ENCODE peak calls at places on chromosome 22, in nine cellular contexts. U is upper lobe of left lung, S is A549, I is left lung, V is IMR-90, J is endothelial cell, W is tibial artery, P is omental fat pad, F is AG09319. O is an unnamed sample.

GRCh38 chr22:39493759-39494158 is 8.3 kb upstream of the MIEF1 start:
- DNase-seq in J (no peak), W (no peak), S (no peak), F (peak), U (no peak), V (peak), P (no peak), I (no peak), O (no peak)

GRCh38 chr22:39654959-39655579 is 84.5 kb downstream of the CACNA1I start:
- DNase-seq in F (no peak), P (no peak), J (no peak), I (no peak), U (no peak), W (no peak), S (peak), V (no peak), O (no peak)

GRCh38 chr22:46914481-46914880 is 152.0 kb downstream of the TBC1D22A start:
- DNase-seq in U (no peak), F (no peak), I (no peak), J (no peak), P (no peak), V (no peak), W (no peak), S (no peak), O (no peak)

GRCh38 chr22:48253573-48253972 is 1491.1 kb downstream of the TBC1D22A start:
- DNase-seq in U (no peak), J (no peak), W (no peak), S (no peak), I (no peak), V (no peak), P (no peak), F (no peak), O (no peak)

GRCh38 chr22:36383110-36383581 is 4.6 kb downstream of the MYH9 start:
- DNase-seq in F (no peak), J (no peak), V (peak), W (no peak), I (no peak), S (no peak), P (no peak), U (no peak), O (no peak)

GRCh38 chr22:29310863-29311339 is 4.5 kb downstream of the GAS2L1 start:
- DNase-seq in P (peak), I (peak), U (peak), V (peak), F (peak), S (peak), W (peak), J (peak), O (no peak)

GRCh38 chr22:25900880-25901279 is 158.9 kb downstream of the MYO18B start:
- DNase-seq in S (no peak), U (no peak), W (no peak), V (no peak), P (no peak), I (no peak), J (no peak), F (no peak), O (no peak)

GRCh38 chr22:17882162-17882561 is 107.9 kb upstream of the BID start:
- DNase-seq in S (no peak), W (no peak), P (no peak), J (no peak), U (no peak), I (no peak), V (no peak), F (no peak), O (no peak)

GRCh38 chr22:49960967-49961600 is 512 bp downstream of the PIM3 start:
- DNase-seq in F (no peak), S (peak), V (no peak), J (no peak), W (peak), I (peak), P (peak), U (peak), O (peak)

GRCh38 chr22:20442485-20443284 is 5.1 kb upstream of the SCARF2 start:
- DNase-seq in W (peak), I (no peak), J (no peak), S (no peak), V (no peak), F (no peak), P (no peak), U (no peak), O (no peak)

GRCh38 chr22:26395926-26396325 is 33.1 kb upstream of the ASPHD2 start:
- DNase-seq in I (no peak), J (no peak), W (no peak), V (no peak), S (no peak), U (no peak), F (no peak), P (no peak), O (no peak)

GRCh38 chr22:30208631-30209603 is 37.6 kb downstream of the LIF start:
- DNase-seq in S (peak), J (no peak), F (peak), I (peak), U (peak), W (peak), P (no peak), V (peak), O (no peak)

GRCh38 chr22:46267431-46268279 is at the start of gene TTC38:
- DNase-seq in V (peak), P (peak), F (peak), J (peak), S (peak), I (peak), U (peak), W (peak), O (peak)

GRCh38 chr22:40451230-40451629 is 80.8 kb downstream of the SGSM3 start:
- DNase-seq in V (no peak), P (no peak), F (no peak), J (no peak), W (peak), S (no peak), I (no peak), U (no peak), O (no peak)

GRCh38 chr22:33896801-33897620 is 23.3 kb downstream of the LARGE1 start:
- DNase-seq in S (no peak), V (peak), I (no peak), J (no peak), F (no peak), P (no peak), W (no peak), U (no peak), O (no peak)

GRCh38 chr22:27224485-27225364 is 567.3 kb downstream of the MIAT start:
- DNase-seq in V (peak), S (no peak), J (no peak), U (peak), P (no peak), F (no peak), I (no peak), W (no peak), O (no peak)

GRCh38 chr22:34111210-34111824 is 191.0 kb upstream of the LARGE1 start:
- DNase-seq in W (no peak), U (no peak), P (no peak), J (peak), F (no peak), V (no peak), S (peak), I (no peak), O (peak)

GRCh38 chr22:20438066-20438677 is 547 bp upstream of the SCARF2 start:
- DNase-seq in U (no peak), F (no peak), I (peak), P (no peak), V (peak), J (no peak), W (peak), S (no peak), O (no peak)

GRCh38 chr22:45254789-45255261 is 14.1 kb upstream of the KIAA0930 start:
- DNase-seq in P (no peak), W (no peak), I (no peak), F (no peak), J (no peak), S (no peak), U (no peak), V (no peak), O (no peak)

GRCh38 chr22:44266811-44267760 is 45.7 kb downstream of the SHISAL1 start:
- DNase-seq in I (no peak), P (no peak), V (no peak), W (no peak), F (no peak), U (no peak), J (no peak), S (no peak), O (no peak)

GRCh38 chr22:47739616-47740015 is 977.2 kb downstream of the TBC1D22A start:
- DNase-seq in P (no peak), F (no peak), I (no peak), W (no peak), J (no peak), V (no peak), S (no peak), U (peak), O (no peak)

GRCh38 chr22:27299181-27300085 is 502.1 kb downstream of the MN1 start:
- DNase-seq in F (no peak), U (peak), S (no peak), I (no peak), P (no peak), J (no peak), W (no peak), V (no peak), O (no peak)

GRCh38 chr22:49577168-49578060 is 250.3 kb downstream of the BRD1 start:
- DNase-seq in J (no peak), I (no peak), P (no peak), W (peak), S (no peak), U (peak), F (no peak), V (no peak), O (peak)

GRCh38 chr22:20622650-20623339 is 115.4 kb downstream of the MED15 start:
- DNase-seq in P (no peak), S (no peak), F (no peak), I (no peak), J (no peak), V (no peak), W (no peak), U (no peak), O (no peak)

GRCh38 chr22:47325249-47325648 is 562.8 kb downstream of the TBC1D22A start:
- DNase-seq in F (no peak), J (no peak), I (no peak), S (no peak), V (no peak), U (no peak), P (no peak), W (no peak), O (no peak)

GRCh38 chr22:28917747-28918543 is 34.6 kb downstream of the ZNRF3 start:
- DNase-seq in I (peak), F (no peak), J (peak), U (no peak), V (peak), P (no peak), W (no peak), S (peak), O (no peak)

GRCh38 chr22:44876921-44877320 is 124.5 kb downstream of the ARHGAP8 start:
- DNase-seq in I (no peak), F (no peak), P (no peak), J (no peak), S (no peak), U (no peak), V (no peak), W (no peak), O (no peak)

GRCh38 chr22:33841281-33842005 is 78.8 kb downstream of the LARGE1 start:
- DNase-seq in W (no peak), V (no peak), I (no peak), J (no peak), S (no peak), U (no peak), P (no peak), F (no peak), O (no peak)

GRCh38 chr22:21074092-21074715 is 28.5 kb downstream of the LRRC74B start:
- DNase-seq in V (peak), W (peak), P (no peak), U (peak), F (peak), J (no peak), S (peak), I (no peak), O (no peak)

GRCh38 chr22:39314251-39314971 is 5.0 kb downstream of the RPL3 start:
- DNase-seq in F (no peak), I (no peak), U (no peak), S (no peak), W (no peak), J (no peak), P (no peak), V (no peak), O (no peak)

GRCh38 chr22:49767355-49768062 is 60.2 kb downstream of the BRD1 start:
- DNase-seq in S (peak), U (no peak), F (no peak), P (peak), I (peak), J (peak), V (peak), W (peak), O (peak)

GRCh38 chr22:46781291-46781690 is 18.8 kb downstream of the TBC1D22A start:
- DNase-seq in P (no peak), V (no peak), F (no peak), W (peak), I (no peak), J (no peak), S (no peak), U (no peak), O (no peak)

GRCh38 chr22:50211147-50211546 is 10.3 kb downstream of the SELENOO start:
- DNase-seq in U (no peak), I (no peak), S (no peak), F (no peak), P (no peak), V (peak), J (no peak), W (no peak), O (no peak)

GRCh38 chr22:46528121-46528610 is 9.3 kb downstream of the CELSR1 start:
- DNase-seq in F (no peak), W (no peak), I (peak), P (no peak), V (peak), S (peak), U (no peak), J (no peak), O (no peak)

GRCh38 chr22:33706100-33706499 is 214.2 kb downstream of the LARGE1 start:
- DNase-seq in J (no peak), S (no peak), I (no peak), F (no peak), W (no peak), V (no peak), U (no peak), P (no peak), O (no peak)

GRCh38 chr22:20853236-20853660 is 5.4 kb downstream of the PI4KA start:
- DNase-seq in P (no peak), J (no peak), S (no peak), W (no peak), U (no peak), I (no peak), F (no peak), V (no peak), O (no peak)

GRCh38 chr22:27420817-27421361 is 380.7 kb downstream of the MN1 start:
- DNase-seq in F (peak), P (no peak), V (peak), U (peak), W (peak), J (no peak), S (no peak), I (peak), O (no peak)

GRCh38 chr22:28424427-28425080 is 255.1 kb downstream of the TTC28 start:
- DNase-seq in J (no peak), F (peak), S (peak), P (no peak), I (no peak), V (peak), W (no peak), U (no peak), O (no peak)

GRCh38 chr22:49963647-49964026 is 3.1 kb downstream of the PIM3 start:
- DNase-seq in W (peak), U (no peak), S (no peak), P (peak), J (no peak), V (no peak), I (peak), F (no peak), O (no peak)

GRCh38 chr22:23750744-23751440 is at the start of gene ZNF70:
- DNase-seq in J (peak), S (peak), V (peak), W (peak), I (peak), U (peak), F (peak), P (peak), O (peak)
- TF ChIP-seq CTCF in J (no peak), S (peak), V (peak), W (no peak), I (no peak), U (peak), F (no peak), P (no peak), O (no peak)

GRCh38 chr22:37930952-37931440 is 22.4 kb downstream of the C22orf23 start:
- DNase-seq in F (no peak), V (no peak), U (no peak), I (no peak), J (no peak), P (no peak), W (no peak), S (no peak), O (no peak)
- TF ChIP-seq CTCF in F (no peak), V (no peak), U (no peak), I (no peak), J (no peak), P (no peak), W (no peak), S (no peak), O (no peak)

GRCh38 chr22:19137384-19138216 is 6.5 kb downstream of the TSSK2 start:
- DNase-seq in U (no peak), S (no peak), P (no peak), V (no peak), W (no peak), J (no peak), I (no peak), F (no peak), O (no peak)
- TF ChIP-seq CTCF in U (no peak), S (no peak), P (no peak), V (no peak), W (no peak), J (no peak), I (no peak), F (no peak), O (no peak)

DNA sequence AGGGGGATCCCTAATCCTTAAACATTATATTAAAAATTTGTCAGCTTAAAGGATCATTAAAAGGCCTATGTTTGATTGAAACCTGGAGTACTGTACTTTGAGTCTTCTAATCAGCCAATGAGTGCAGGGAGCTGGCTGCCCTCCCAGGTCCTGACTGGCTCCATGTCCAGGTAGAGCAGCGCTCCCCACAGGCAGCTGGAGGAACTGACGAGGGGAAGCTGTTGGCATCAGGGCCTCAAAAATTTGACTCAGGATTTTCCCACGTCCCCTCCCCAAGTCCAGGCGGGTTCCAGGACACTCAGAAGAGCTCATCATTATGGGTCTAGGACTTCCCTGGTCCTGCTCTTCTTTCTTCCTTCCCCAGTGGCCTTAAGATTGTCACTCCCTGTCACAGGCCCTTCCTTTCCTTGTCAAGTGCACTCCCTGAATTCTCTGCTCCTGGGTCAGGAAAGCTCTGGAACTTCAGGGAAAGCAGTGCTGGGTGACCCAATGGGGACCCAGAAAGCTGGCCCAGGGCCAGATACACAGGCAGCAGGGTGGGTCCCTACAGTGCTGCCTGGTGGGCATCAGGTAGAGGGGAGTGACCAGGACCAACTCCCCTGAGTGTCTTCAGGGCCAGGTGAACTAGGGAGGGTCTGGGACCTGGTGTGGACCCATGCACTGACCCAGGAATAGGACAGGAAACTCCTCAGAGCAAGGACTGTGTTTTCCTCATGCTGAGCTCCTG is 65.5 kb downstream of the GGTLC2 start:
- DNase-seq in P (no peak), V (no peak), S (peak), F (no peak), U (no peak), I (no peak), J (peak), W (peak), O (no peak)
- TF ChIP-seq CTCF in P (no peak), V (peak), S (no peak), F (no peak), U (no peak), I (no peak), J (peak), W (no peak), O (no peak)